ENCODE peak calls at places on chromosomes 12 and 14, in ten cellular contexts. K is psoas muscle; O is hepatocyte; Z is WERI-Rb-1; W is CD4-positive, alpha-beta T cell; G is H1; V is dorsolateral prefrontal cortex; Q is cardiac muscle cell; I is heart left ventricle; F is endodermal cell. U is an unnamed sample.

GRCh38 chr12:98743362-98743953 is 98.4 kb downstream of the APAF1 start:
- DNase-seq in K (no peak), O (no peak), Z (peak), W (peak), G (no peak), V (no peak), Q (no peak), I (no peak), F (peak), U (no peak)

GRCh38 chr12:120470150-120470817 is 736 bp upstream of the SRSF9 start:
- DNase-seq in K (no peak), O (peak), Z (no peak), W (no peak), G (no peak), V (no peak), Q (peak), I (no peak), F (no peak), U (no peak)

GRCh38 chr12:117967512-117967911 is 1.3 kb downstream of the KSR2 start:
- DNase-seq in K (no peak), O (no peak), Z (no peak), W (no peak), G (no peak), V (no peak), Q (no peak), I (no peak), F (peak), U (no peak)

GRCh38 chr12:57604454-57605307 is at the start of gene DTX3:
- DNase-seq in K (peak), O (peak), Z (peak), W (no peak), G (no peak), V (peak), Q (peak), I (peak), F (peak), U (peak)

GRCh38 chr14:65373671-65374039 is 38.9 kb upstream of the FUT8 start:
- DNase-seq in K (no peak), O (no peak), Z (no peak), W (no peak), G (no peak), V (peak), Q (no peak), I (peak), F (no peak), U (peak)

GRCh38 chr12:25553083-25553482 is at the start of gene LMNTD1:
- DNase-seq in K (no peak), O (peak), Z (no peak), W (no peak), G (no peak), V (no peak), Q (peak), I (no peak), F (no peak), U (no peak)

GRCh38 chr12:109949089-109949488 is 47.1 kb downstream of the GIT2 start:
- DNase-seq in K (no peak), O (peak), Z (no peak), W (no peak), G (no peak), V (no peak), Q (peak), I (no peak), F (no peak), U (no peak)

GRCh38 chr14:61872452-61872851 is 110.2 kb downstream of the SNAPC1 start:
- DNase-seq in K (no peak), O (no peak), Z (no peak), W (no peak), G (no peak), V (no peak), Q (no peak), I (no peak), F (no peak), U (no peak)

GRCh38 chr12:21165048-21165447 is 34.1 kb downstream of the SLCO1B1 start:
- DNase-seq in K (no peak), O (no peak), Z (no peak), W (no peak), G (no peak), V (no peak), Q (no peak), I (no peak), F (no peak), U (no peak)

GRCh38 chr12:19489168-19489567 is 49.9 kb downstream of the AEBP2 start:
- DNase-seq in K (no peak), O (no peak), Z (no peak), W (no peak), G (no peak), V (no peak), Q (no peak), I (no peak), F (no peak), U (no peak)

GRCh38 chr14:50362791-50363733 is 33.6 kb downstream of the CDKL1 start:
- DNase-seq in K (no peak), O (no peak), Z (no peak), W (no peak), G (no peak), V (no peak), Q (peak), I (no peak), F (no peak), U (no peak)

GRCh38 chr14:30221546-30221945 is 293.9 kb upstream of the PRKD1 start:
- DNase-seq in K (no peak), O (no peak), Z (no peak), W (no peak), G (no peak), V (no peak), Q (no peak), I (no peak), F (no peak), U (no peak)

GRCh38 chr14:96634481-96634880 is 132.3 kb downstream of the PAPOLA start:
- DNase-seq in K (no peak), O (no peak), Z (no peak), W (no peak), G (no peak), V (no peak), Q (no peak), I (no peak), F (no peak), U (no peak)

GRCh38 chr12:124804011-124804621 is 59.5 kb downstream of the SCARB1 start:
- DNase-seq in K (peak), O (peak), Z (no peak), W (no peak), G (no peak), V (peak), Q (peak), I (no peak), F (peak), U (no peak)

GRCh38 chr12:107374136-107374535 is 280.8 kb upstream of the CRY1 start:
- DNase-seq in K (no peak), O (no peak), Z (no peak), W (no peak), G (no peak), V (no peak), Q (no peak), I (no peak), F (no peak), U (no peak)
- H3K27ac ChIP-seq in K (no peak), O (no peak), Z (no peak), W (peak), G (no peak), V (no peak), Q (no peak), I (no peak), F (no peak), U (no peak)

GRCh38 chr12:107221909-107222308 is 128.6 kb upstream of the CRY1 start:
- DNase-seq in K (no peak), O (no peak), Z (no peak), W (no peak), G (no peak), V (no peak), Q (no peak), I (no peak), F (no peak), U (no peak)
- H3K27ac ChIP-seq in K (no peak), O (no peak), Z (no peak), W (no peak), G (no peak), V (no peak), Q (no peak), I (no peak), F (no peak), U (no peak)

DNA sequence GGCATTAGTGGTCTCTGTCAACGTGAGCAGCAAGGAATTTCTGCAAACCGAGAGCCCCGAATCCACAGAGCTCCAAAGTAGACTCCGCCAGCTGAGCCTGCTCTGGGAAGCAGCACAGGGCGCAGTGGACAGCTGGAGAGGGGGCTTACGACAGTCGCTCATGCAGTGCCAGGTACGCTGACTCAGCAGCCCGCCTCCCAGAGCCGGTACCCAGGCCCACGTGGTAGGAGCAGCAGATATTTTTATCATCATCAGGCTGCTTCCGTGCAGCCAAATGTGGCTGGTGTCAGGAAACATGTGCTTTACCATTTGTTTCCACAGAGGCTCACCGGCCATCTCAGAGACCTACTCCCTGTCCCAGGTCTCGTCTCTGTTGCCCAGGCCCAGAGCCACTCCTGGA is 73.7 kb downstream of the ESR2 start:
- DNase-seq in K (peak), O (peak), Z (no peak), W (no peak), G (no peak), V (peak), Q (peak), I (peak), F (no peak), U (no peak)
- H3K27ac ChIP-seq in K (peak), O (no peak), Z (no peak), W (no peak), G (no peak), V (peak), Q (peak), I (peak), F (no peak), U (no peak)

DNA sequence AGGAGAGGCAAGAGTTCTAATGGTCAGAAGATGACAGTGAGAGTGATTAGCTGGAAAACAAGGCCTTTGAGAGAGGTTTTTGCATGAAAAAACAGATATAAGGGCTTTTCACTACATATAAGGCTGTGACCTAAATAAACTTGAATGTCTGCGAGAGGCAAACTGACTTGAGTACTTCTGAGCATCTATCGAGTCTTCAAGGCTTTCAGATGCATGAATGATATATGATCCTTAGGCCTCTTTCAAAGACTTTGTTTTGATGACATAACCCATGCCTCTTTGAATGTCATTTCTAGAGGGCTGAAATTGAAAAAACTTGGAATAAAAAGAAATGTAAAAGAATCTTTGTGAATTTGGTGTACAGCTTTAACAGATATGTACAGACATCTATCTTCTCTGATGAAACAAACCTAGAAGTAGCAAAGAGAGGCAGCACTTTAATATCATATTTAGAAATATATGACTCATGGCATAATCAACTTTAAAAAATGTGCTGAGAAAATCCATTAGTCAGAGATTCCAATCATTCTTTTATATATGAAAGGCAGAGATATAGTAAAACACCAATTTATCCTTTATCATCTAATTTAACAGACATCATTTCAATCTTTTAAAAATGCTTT is 72.6 kb downstream of the PPM1H start:
- DNase-seq in K (no peak), O (no peak), Z (no peak), W (no peak), G (no peak), V (no peak), Q (peak), I (no peak), F (no peak), U (no peak)
- H3K27ac ChIP-seq in K (no peak), O (no peak), Z (no peak), W (no peak), G (no peak), V (peak), Q (no peak), I (no peak), F (no peak), U (no peak)

GRCh38 chr12:108627134-108627920 is 6.4 kb downstream of the SELPLG start:
- DNase-seq in K (no peak), O (no peak), Z (no peak), W (no peak), G (no peak), V (no peak), Q (no peak), I (no peak), F (no peak), U (no peak)

GRCh38 chr12:108629824-108630476 is 3.7 kb downstream of the SELPLG start:
- DNase-seq in K (peak), O (peak), Z (peak), W (peak), G (no peak), V (no peak), Q (peak), I (peak), F (peak), U (no peak)

GRCh38 chr12:108630481-108631207 is 3.0 kb downstream of the SELPLG start:
- DNase-seq in K (no peak), O (no peak), Z (no peak), W (no peak), G (no peak), V (no peak), Q (no peak), I (peak), F (no peak), U (no peak)

GRCh38 chr12:108633081-108633533 is 587 bp downstream of the SELPLG start:
- DNase-seq in K (no peak), O (no peak), Z (no peak), W (no peak), G (no peak), V (no peak), Q (no peak), I (peak), F (no peak), U (no peak)

GRCh38 chr12:108629156-108629555 is 4.5 kb downstream of the SELPLG start:
- DNase-seq in K (no peak), O (no peak), Z (no peak), W (no peak), G (no peak), V (no peak), Q (no peak), I (peak), F (no peak), U (no peak)
- H3K27ac ChIP-seq in K (no peak), O (peak), Z (no peak), W (peak), G (no peak), V (no peak), Q (no peak), I (no peak), F (no peak), U (peak)

GRCh38 chr14:103736546-103737431 is 21.2 kb downstream of the ZFYVE21 start:
- DNase-seq in K (no peak), O (no peak), Z (no peak), W (no peak), G (no peak), V (no peak), Q (no peak), I (no peak), F (no peak), U (no peak)
- H3K27ac ChIP-seq in K (no peak), O (no peak), Z (peak), W (no peak), G (no peak), V (no peak), Q (peak), I (no peak), F (peak), U (no peak)

DNA sequence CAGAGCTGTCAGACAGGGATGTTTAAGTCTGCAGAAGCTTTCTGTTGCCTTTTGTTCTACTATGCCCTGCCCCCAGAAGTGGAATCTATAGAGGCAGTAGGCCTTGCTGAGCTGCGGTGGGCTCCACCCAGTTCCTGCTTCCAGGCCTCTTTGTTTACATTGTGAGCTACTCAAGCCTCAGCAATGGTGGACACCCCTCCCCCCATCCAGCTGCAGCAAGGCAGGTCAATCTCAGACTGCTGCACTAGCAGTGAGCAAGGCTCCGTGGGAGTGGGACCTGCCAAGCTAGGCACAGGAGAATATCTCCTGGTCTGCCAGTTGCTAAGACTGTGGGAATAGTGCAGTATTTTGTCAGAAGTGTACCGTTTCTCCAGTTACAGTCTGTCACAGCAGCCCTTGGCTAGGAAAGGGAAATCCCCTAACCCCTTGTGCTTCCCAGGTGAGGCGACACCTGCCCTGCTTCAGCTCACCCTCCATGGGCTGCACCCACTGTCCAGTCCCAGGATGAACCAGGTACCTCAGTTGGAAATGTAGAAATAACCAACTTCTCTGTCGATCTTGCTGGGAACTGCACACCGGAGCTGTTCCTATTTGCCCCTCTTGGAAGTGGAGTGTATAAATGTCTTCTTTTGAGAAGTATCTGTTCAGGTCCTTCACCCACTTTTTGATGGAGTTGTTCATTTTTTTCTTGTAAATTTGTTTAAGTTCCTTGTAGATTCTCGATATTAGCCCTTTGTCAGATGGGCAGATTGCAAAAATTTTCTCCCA is 213.5 kb upstream of the SLC38A2 start:
- DNase-seq in K (no peak), O (peak), Z (no peak), W (peak), G (peak), V (no peak), Q (peak), I (no peak), F (peak), U (no peak)
- H3K27ac ChIP-seq in K (no peak), O (peak), Z (no peak), W (peak), G (peak), V (no peak), Q (peak), I (no peak), F (peak), U (no peak)

GRCh38 chr12:123151679-123152454 is 977 bp upstream of the PITPNM2 start:
- DNase-seq in K (no peak), O (no peak), Z (no peak), W (no peak), G (no peak), V (no peak), Q (no peak), I (no peak), F (peak), U (no peak)
- H3K27ac ChIP-seq in K (peak), O (peak), Z (no peak), W (no peak), G (no peak), V (peak), Q (no peak), I (peak), F (no peak), U (peak)

U was measured in substantia nigra.